ENCODE peak calls at places on chromosome 15, in five cellular contexts. U, O, D, V and Q are unnamed samples.

GRCh38 chr15:22786868-22787698 is 639 bp downstream of the NIPA1 start:
- DNase-seq in V (peak; percentile 66), O (no peak), D (peak; percentile 10), U (peak; percentile 31), Q (peak; percentile 38)

GRCh38 chr15:80992436-80992835 is 2.8 kb upstream of the MESD start:
- DNase-seq in O (no peak), U (no peak), V (no peak), D (no peak), Q (no peak)

GRCh38 chr15:81278306-81279029 is 45.5 kb downstream of the STARD5 start:
- DNase-seq in V (no peak), O (no peak), D (no peak), U (no peak), Q (no peak)

GRCh38 chr15:63939531-63940130 is 105.9 kb upstream of the HERC1 start:
- DNase-seq in D (peak; percentile 88), V (no peak), U (no peak), O (peak; percentile 15), Q (no peak)

GRCh38 chr15:95733931-95734330 is 596.6 kb upstream of the NR2F2 start:
- DNase-seq in U (no peak), O (no peak), V (no peak), D (no peak), Q (no peak)

GRCh38 chr15:41790756-41791546 is 16.7 kb downstream of the MAPKBP1 start:
- DNase-seq in D (peak; percentile 28), O (no peak), V (peak; percentile 27), U (no peak), Q (no peak)

GRCh38 chr15:71800190-71800589 is 10.2 kb upstream of the NR2E3 start:
- DNase-seq in V (no peak), U (no peak), D (no peak), O (no peak), Q (no peak)

GRCh38 chr15:35181538-35181937 is 96.4 kb upstream of the NANOGP8 start:
- DNase-seq in O (peak; percentile 21), U (no peak), D (no peak), V (no peak), Q (peak; percentile 6)

GRCh38 chr15:35674873-35675781 is 129.2 kb upstream of the DPH6 start:
- DNase-seq in U (no peak), O (peak; percentile 12), D (no peak), V (peak; percentile 20), Q (no peak)

GRCh38 chr15:33200903-33201302 is 6.4 kb upstream of the FMN1 start:
- DNase-seq in O (no peak), U (no peak), V (no peak), D (no peak), Q (no peak)

GRCh38 chr15:34855893-34856292 is 60.5 kb upstream of the ACTC1 start:
- DNase-seq in V (no peak), O (no peak), U (no peak), D (no peak), Q (no peak)

GRCh38 chr15:72604794-72605193 is 49.7 kb upstream of the GOLGA6B start:
- DNase-seq in O (no peak), V (peak; percentile 83), D (no peak), U (peak; percentile 27), Q (no peak)

GRCh38 chr15:32669870-32670623 is 28.5 kb downstream of the SCG5 start:
- DNase-seq in U (no peak), V (peak; percentile 47), D (peak; percentile 84), O (no peak), Q (no peak)

GRCh38 chr15:65423977-65424679 is 1.4 kb upstream of the IGDCC4 start:
- DNase-seq in D (no peak), V (peak; percentile 46), U (peak; percentile 54), O (no peak), Q (peak; percentile 53)

GRCh38 chr15:70111203-70112017 is 13.7 kb upstream of the TLE3 start:
- DNase-seq in D (no peak), U (peak; percentile 83), O (no peak), V (peak; percentile 93), Q (peak; percentile 75)

GRCh38 chr15:58096529-58097084 is 31.1 kb upstream of the ALDH1A2 start:
- DNase-seq in D (no peak), U (no peak), O (no peak), V (no peak), Q (no peak)

GRCh38 chr15:69035205-69035917 is 20.9 kb downstream of the NOX5 start:
- DNase-seq in D (peak; percentile 23), O (no peak), V (peak; percentile 77), U (peak; percentile 66), Q (peak; percentile 69)

GRCh38 chr15:41967506-41968206 is 4.7 kb downstream of the EHD4 start:
- DNase-seq in D (no peak), O (peak; percentile 45), V (no peak), U (no peak), Q (no peak)

GRCh38 chr15:100224206-100225185 is 117.3 kb downstream of the ADAMTS17 start:
- DNase-seq in O (no peak), V (peak; percentile 33), U (no peak), D (no peak), Q (no peak)

GRCh38 chr15:77702211-77702957 is 69.7 kb upstream of the LINGO1 start:
- DNase-seq in U (peak; percentile 76), D (no peak), O (no peak), V (peak; percentile 93), Q (peak; percentile 37)

GRCh38 chr15:59105839-59106238 is 893 bp downstream of the CCNB2 start:
- DNase-seq in U (no peak), O (no peak), V (peak; percentile 22), D (no peak), Q (peak; percentile 20)

GRCh38 chr15:67821784-67822451 is 3.4 kb upstream of the SKOR1 start:
- DNase-seq in O (no peak), V (peak; percentile 32), U (no peak), D (no peak), Q (no peak)

GRCh38 chr15:59522988-59523461 is 85.0 kb downstream of the FAM81A start:
- DNase-seq in V (peak; percentile 13), U (no peak), O (no peak), D (no peak), Q (no peak)

GRCh38 chr15:65305144-65305758 is 774 bp downstream of the RNU5B-1 start:
- DNase-seq in V (no peak), U (peak; percentile 53), O (no peak), D (no peak), Q (no peak)

GRCh38 chr15:96335429-96335807 is 4.9 kb downstream of the NR2F2 start:
- DNase-seq in D (peak; percentile 14), O (no peak), V (peak; percentile 75), U (no peak), Q (no peak)

GRCh38 chr15:43292375-43293078 is 25.8 kb upstream of the TGM5 start:
- DNase-seq in V (no peak), U (no peak), O (no peak), D (no peak), Q (no peak)

GRCh38 chr15:101558217-101558941 is 68.9 kb upstream of the PCSK6 start:
- DNase-seq in U (no peak), D (peak; percentile 83), O (no peak), V (no peak), Q (no peak)

GRCh38 chr15:68385671-68386586 is 46.0 kb downstream of the ITGA11 start:
- DNase-seq in O (no peak), D (no peak), V (no peak), U (no peak), Q (no peak)

GRCh38 chr15:24955549-24955929 is 752 bp downstream of the SNRPN start:
- DNase-seq in O (no peak), U (no peak), D (no peak), V (no peak), Q (peak; percentile 3)

GRCh38 chr15:83378921-83379561 is 68.1 kb upstream of the SH3GL3 start:
- DNase-seq in O (no peak), V (peak; percentile 72), U (no peak), D (no peak), Q (no peak)

GRCh38 chr15:90421527-90421926 is 33.5 kb downstream of the IQGAP1 start:
- DNase-seq in O (no peak), V (no peak), D (no peak), U (no peak), Q (no peak)

GRCh38 chr15:57003418-57003817 is 85.0 kb downstream of the TCF12 start:
- DNase-seq in U (no peak), O (no peak), V (no peak), D (no peak), Q (no peak)
- TF ChIP-seq JUNB in U (no peak), O (no peak), V (no peak), D (no peak), Q (peak; percentile 20)

GRCh38 chr15:44726568-44727461 is 9.5 kb upstream of the TRIM69 start:
- DNase-seq in V (peak; percentile 54), O (peak; percentile 97), D (peak; percentile 76), U (peak; percentile 61), Q (peak; percentile 78)
- TF ChIP-seq JUNB in V (no peak), O (peak; percentile 80), D (no peak), U (no peak), Q (peak; percentile 41)

GRCh38 chr15:87620393-87620792 is 636.1 kb downstream of the NTRK3 start:
- DNase-seq in U (no peak), V (no peak), O (no peak), D (no peak), Q (no peak)

GRCh38 chr15:87628311-87628710 is 628.2 kb downstream of the NTRK3 start:
- DNase-seq in U (peak; percentile 14), D (no peak), V (no peak), O (no peak), Q (no peak)

GRCh38 chr15:87626835-87627234 is 629.7 kb downstream of the NTRK3 start:
- DNase-seq in V (no peak), U (peak; percentile 55), O (no peak), D (no peak), Q (no peak)

GRCh38 chr15:87619161-87619960 is 637.2 kb downstream of the NTRK3 start:
- DNase-seq in V (no peak), O (no peak), D (no peak), U (peak; percentile 14), Q (peak; percentile 44)

DNA sequence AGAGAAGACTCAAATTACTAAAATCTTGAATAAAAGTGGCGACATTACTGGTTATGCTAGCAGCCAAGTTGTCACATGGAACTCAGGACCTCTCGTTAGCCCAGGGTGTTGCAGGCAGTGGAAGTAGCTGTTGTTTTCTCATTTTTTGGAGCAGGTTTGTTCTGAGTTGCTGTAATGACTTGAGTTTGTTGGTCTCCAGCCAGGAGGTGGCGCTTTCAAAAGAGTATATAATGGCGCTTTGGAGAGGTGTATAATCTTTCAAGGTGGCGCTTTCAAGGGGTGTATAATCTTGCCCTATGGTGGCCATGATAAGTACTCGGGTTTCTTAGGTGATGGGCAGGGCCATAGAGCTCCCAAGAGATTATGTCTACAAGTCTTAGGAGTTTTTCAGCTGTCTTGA is 632.7 kb downstream of the NTRK3 start:
- DNase-seq in U (peak; percentile 31), O (no peak), V (peak; percentile 82), D (no peak), Q (no peak)
- TF ChIP-seq JUNB in U (no peak), O (no peak), V (no peak), D (no peak), Q (no peak)

GRCh38 chr15:38169982-38170381 is 82.7 kb upstream of the SPRED1 start:
- DNase-seq in U (no peak), V (no peak), D (no peak), O (no peak), Q (no peak)
- TF ChIP-seq JUNB in U (no peak), V (no peak), D (no peak), O (no peak), Q (no peak)

GRCh38 chr15:74382004-74382816 is 14.8 kb upstream of the CYP11A1 start:
- DNase-seq in O (no peak), U (peak; percentile 90), D (peak; percentile 74), V (peak; percentile 95), Q (peak; percentile 87)
- TF ChIP-seq JUNB in O (no peak), U (no peak), D (no peak), V (no peak), Q (no peak)